ENCODE peak calls at places on chromosomes 11 and 22, in seven cellular contexts. H is stimulated activated CD8-positive, alpha-beta memory T cell treated with anti-CD3 and anti-CD28 coated beads, Interleukin-7, amount 100 ng/mL, for 1 hour; O is Right ventricle myocardium superior; Q is BE2C; W is activated CD4-positive, alpha-beta T cell treated with anti-CD3 and anti-CD28 coated beads for 24 hours; A is activated T-cell treated with anti-CD3 and anti-CD28 coated beads for 1 hour; S is BJ. B is an unnamed sample.

GRCh38 chr11:47259178-47259977 is 1.6 kb downstream of the NR1H3 start:
- DNase-seq in S (no peak), H (no peak), O (peak), W (no peak), A (peak), Q (peak), B (no peak)

GRCh38 chr11:7582338-7582985 is 68.7 kb downstream of the PPFIBP2 start:
- DNase-seq in O (no peak), Q (no peak), S (no peak), W (no peak), A (no peak), H (no peak), B (no peak)

GRCh38 chr11:37978647-37979046 is 1380.6 kb upstream of the RAG2 start:
- DNase-seq in H (no peak), W (no peak), Q (no peak), A (no peak), S (no peak), O (no peak), B (no peak)

GRCh38 chr11:101765932-101766331 is 148.9 kb upstream of the CEP126 start:
- DNase-seq in S (no peak), W (no peak), H (no peak), O (no peak), Q (no peak), A (no peak), B (no peak)

GRCh38 chr11:120235024-120235628 is 4.8 kb upstream of the POU2F3 start:
- DNase-seq in O (peak), S (no peak), H (peak), W (peak), A (peak), Q (peak), B (no peak)

GRCh38 chr11:11179239-11179638 is 173.8 kb downstream of the CSNK2A3 start:
- DNase-seq in Q (no peak), O (no peak), W (no peak), A (no peak), H (no peak), S (peak), B (no peak)

GRCh38 chr22:39254789-39255298 is 10.1 kb upstream of the PDGFB start:
- DNase-seq in O (no peak), S (no peak), H (no peak), Q (no peak), W (no peak), A (no peak), B (no peak)

GRCh38 chr11:12164061-12165014 is 53.9 kb downstream of the MICAL2 start:
- DNase-seq in A (no peak), W (no peak), H (no peak), S (peak), Q (no peak), O (no peak), B (no peak)

GRCh38 chr11:1276061-1276790 is 33.2 kb downstream of the TOLLIP start:
- DNase-seq in W (no peak), H (no peak), Q (no peak), A (no peak), S (no peak), O (peak), B (no peak)

GRCh38 chr11:101862410-101863233 is 52.2 kb upstream of the CEP126 start:
- DNase-seq in W (no peak), H (no peak), O (no peak), Q (peak), A (no peak), S (no peak), B (no peak)

GRCh38 chr22:28442951-28443876 is 236.4 kb downstream of the TTC28 start:
- DNase-seq in A (peak), O (peak), S (no peak), H (no peak), Q (peak), W (peak), B (no peak)

GRCh38 chr22:46439111-46439510 is 98.3 kb downstream of the CELSR1 start:
- DNase-seq in Q (no peak), S (no peak), W (no peak), O (no peak), H (no peak), A (no peak), B (no peak)

GRCh38 chr22:32951807-32952153 is 106.4 kb downstream of the SYN3 start:
- DNase-seq in S (no peak), Q (peak), W (no peak), O (peak), H (no peak), A (no peak), B (no peak)

GRCh38 chr22:24331468-24332440 is 61.1 kb downstream of the SPECC1L start:
- DNase-seq in A (no peak), O (no peak), S (no peak), W (no peak), H (no peak), Q (no peak), B (no peak)

GRCh38 chr11:78586452-78587046 is 11.9 kb upstream of the NARS2 start:
- DNase-seq in Q (no peak), O (no peak), A (no peak), H (no peak), W (no peak), S (no peak), B (peak)

GRCh38 chr11:60872952-60873524 is 5.7 kb downstream of the ZP1 start:
- DNase-seq in A (no peak), H (no peak), O (no peak), S (peak), Q (no peak), W (no peak), B (no peak)

B was measured in CMK.